ENCODE peak calls at places on chromosomes 5 and 9, in seven cellular contexts. Y is activated CD4-positive, CD25-positive, alpha-beta regulatory T cell treated with anti-CD3 and anti-CD28 coated beads, Interleukin-2, amount 50 U/mL, for 16 hours; H is fibroblast of lung; C is choroid plexus epithelial cell; M is islet precursor cell; E is CD8-positive, alpha-beta memory T cell; N is Daoy. S is an unnamed sample.

GRCh38 chr5:5676218-5676617 is 253.7 kb downstream of the ICE1 start:
- DNase-seq in Y (no peak), H (no peak), E (no peak), N (no peak), M (no peak), C (no peak), S (no peak)

GRCh38 chr5:7325975-7326911 is 69.7 kb upstream of the ADCY2 start:
- DNase-seq in E (no peak), Y (no peak), M (no peak), C (no peak), H (no peak), N (no peak), S (no peak)

GRCh38 chr5:118009761-118010297 is 978.5 kb downstream of the DTWD2 start:
- DNase-seq in Y (no peak), N (no peak), C (no peak), H (no peak), M (no peak), E (no peak), S (no peak)

GRCh38 chr5:36611520-36612274 is 5.3 kb downstream of the SLC1A3 start:
- DNase-seq in Y (no peak), N (no peak), H (peak), M (no peak), C (no peak), E (no peak), S (no peak)

GRCh38 chr9:105089874-105090273 is 154.6 kb upstream of the SLC44A1 start:
- DNase-seq in M (no peak), C (no peak), E (no peak), N (no peak), H (no peak), Y (no peak), S (no peak)

GRCh38 chr5:137366526-137366925 is 132.6 kb downstream of the SPOCK1 start:
- DNase-seq in Y (no peak), N (no peak), H (peak), M (no peak), E (no peak), C (no peak), S (no peak)

GRCh38 chr9:137143459-137143858 is 4.5 kb downstream of the GRIN1 start:
- DNase-seq in C (no peak), E (no peak), Y (no peak), M (no peak), H (no peak), N (no peak), S (no peak)

GRCh38 chr5:13987843-13988464 is 43.5 kb upstream of the DNAH5 start:
- DNase-seq in Y (no peak), H (peak), C (peak), N (peak), E (no peak), M (peak), S (no peak)

GRCh38 chr9:131709741-131710499 is 30.0 kb downstream of the RAPGEF1 start:
- DNase-seq in N (no peak), H (peak), E (no peak), Y (no peak), C (peak), M (peak), S (no peak)

GRCh38 chr9:130499804-130500263 is 55.1 kb downstream of the ASS1 start:
- DNase-seq in Y (no peak), H (no peak), N (no peak), M (no peak), C (no peak), E (no peak), S (no peak)

GRCh38 chr5:127936439-127936972 is 147.1 kb upstream of the SLC12A2 start:
- DNase-seq in E (no peak), H (no peak), N (no peak), C (no peak), Y (no peak), M (no peak), S (no peak)

GRCh38 chr9:34628656-34629491 is at the start of gene ARID3C:
- DNase-seq in M (peak), C (no peak), H (no peak), E (peak), N (peak), Y (no peak), S (no peak)

GRCh38 chr5:39238366-39239105 is 19.2 kb upstream of the FYB1 start:
- DNase-seq in Y (no peak), N (no peak), H (no peak), M (no peak), C (no peak), E (no peak), S (no peak)

GRCh38 chr5:96297867-96298266 is 135.2 kb downstream of the PCSK1 start:
- DNase-seq in E (no peak), C (peak), H (peak), M (no peak), N (no peak), Y (no peak), S (no peak)

GRCh38 chr5:140151719-140152609 is 23.0 kb upstream of the CYSTM1 start:
- DNase-seq in E (no peak), H (no peak), M (peak), N (no peak), Y (no peak), C (no peak), S (no peak)

GRCh38 chr9:92715488-92716231 is 45.7 kb upstream of the IPPK start:
- DNase-seq in Y (no peak), N (no peak), H (peak), M (no peak), C (no peak), E (no peak), S (no peak)

GRCh38 chr5:66796306-66797292 is 200.4 kb downstream of the MAST4 start:
- DNase-seq in E (no peak), C (peak), H (peak), Y (no peak), M (no peak), N (peak), S (no peak)

GRCh38 chr5:2877520-2877919 is 126.0 kb upstream of the IRX2 start:
- DNase-seq in E (no peak), M (peak), H (no peak), Y (no peak), C (no peak), N (no peak), S (no peak)